ENCODE peak calls at places on chromosomes 4 and X, in eight cellular contexts. W, F, R, G, S, A, H and B are unnamed samples. For H3K4me1, the result is how much of the 10 kb centered on the place peaks cover.

GRCh38 chr4:155638195-155638960 is 28.3 kb upstream of the GUCY1A1 start:
- DNase-seq in W (no peak), H (no peak), R (no peak), S (no peak), A (no peak), F (no peak), G (no peak), B (no peak)

GRCh38 chr4:131370846-131371245 is 1778.2 kb upstream of the PCDH10 start:
- DNase-seq in G (no peak), F (no peak), S (no peak), A (no peak), W (no peak), H (no peak), R (no peak), B (no peak)

GRCh38 chr4:78569291-78569821 is 17.8 kb downstream of the ANXA3 start:
- DNase-seq in F (no peak), W (no peak), A (no peak), R (no peak), H (peak), G (no peak), S (no peak), B (peak)

GRCh38 chr4:30866907-30867306 is 146.7 kb downstream of the PCDH7 start:
- DNase-seq in R (no peak), H (no peak), W (no peak), F (no peak), A (no peak), G (no peak), S (no peak), B (no peak)

GRCh38 chr4:67437974-67438713 is 107.2 kb downstream of the CENPC start:
- DNase-seq in F (no peak), A (no peak), H (peak), W (no peak), R (no peak), G (no peak), S (no peak), B (no peak)

GRCh38 chr4:186832906-186833305 is 109.2 kb upstream of the FAT1 start:
- DNase-seq in F (no peak), W (no peak), G (no peak), R (no peak), H (no peak), S (no peak), A (no peak), B (no peak)

GRCh38 chr4:140609548-140610425 is 41.0 kb upstream of the UCP1 start:
- DNase-seq in F (no peak), R (no peak), H (peak), A (peak), W (no peak), G (no peak), S (no peak), B (no peak)

GRCh38 chr4:126213996-126214395 is 899.2 kb downstream of the FAT4 start:
- DNase-seq in F (no peak), S (no peak), H (no peak), G (no peak), W (no peak), A (no peak), R (no peak), B (no peak)

GRCh38 chr4:36332023-36332781 is 50.8 kb downstream of the DTHD1 start:
- DNase-seq in G (no peak), W (no peak), H (no peak), A (no peak), F (no peak), R (no peak), S (no peak), B (no peak)

GRCh38 chrX:12956704-12957541 is 18.0 kb upstream of the TMSB4X start:
- DNase-seq in H (peak), G (peak), W (no peak), R (no peak), A (peak), S (peak), F (no peak), B (no peak)

GRCh38 chr4:71206763-71207162 is 132.1 kb upstream of the SLC4A4 start:
- DNase-seq in R (no peak), W (no peak), A (no peak), F (no peak), H (peak), G (no peak), S (no peak), B (no peak)

GRCh38 chrX:132636080-132636479 is 147.2 kb upstream of the MBNL3 start:
- DNase-seq in H (peak), F (no peak), S (no peak), R (no peak), G (no peak), W (no peak), A (no peak), B (no peak)

DNA sequence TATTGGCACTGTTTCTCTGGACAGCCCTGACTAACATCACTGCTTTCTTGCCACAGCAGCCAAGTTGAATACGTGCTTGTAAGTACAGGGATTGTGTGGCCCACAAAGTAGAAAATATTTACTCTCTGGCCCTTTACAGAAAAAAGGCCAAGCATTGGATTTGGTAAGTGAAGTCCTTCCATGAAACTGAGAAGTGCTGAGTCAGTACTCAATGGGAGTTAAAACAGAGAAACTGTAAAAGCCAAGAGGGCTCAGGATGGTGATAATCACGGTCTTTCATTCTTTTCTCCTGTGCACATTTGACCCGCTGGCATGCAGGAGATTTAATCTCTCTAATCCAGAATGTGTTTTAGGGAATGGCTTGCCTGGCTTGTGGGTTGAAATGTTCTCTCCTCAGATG is 46.1 kb downstream of the TBL1X start:
- DNase-seq in W (no peak), A (no peak), H (no peak), F (no peak), R (no peak), G (no peak), S (no peak), B (no peak)
- H3K4me1 ChIP-seq in W (under half), A (under half), H (under half), F (under half), R (under half), G (under half), S (under half), B (under half)

GRCh38 chr4:165330071-165330470 is 2.6 kb downstream of the MSMO1 start:
- DNase-seq in W (no peak), R (no peak), S (no peak), H (no peak), F (no peak), G (no peak), A (no peak), B (no peak)
- H3K4me1 ChIP-seq in W (under half), R (under half), S (under half), H (under half), F (under half), G (under half), A (under half), B (under half)

DNA sequence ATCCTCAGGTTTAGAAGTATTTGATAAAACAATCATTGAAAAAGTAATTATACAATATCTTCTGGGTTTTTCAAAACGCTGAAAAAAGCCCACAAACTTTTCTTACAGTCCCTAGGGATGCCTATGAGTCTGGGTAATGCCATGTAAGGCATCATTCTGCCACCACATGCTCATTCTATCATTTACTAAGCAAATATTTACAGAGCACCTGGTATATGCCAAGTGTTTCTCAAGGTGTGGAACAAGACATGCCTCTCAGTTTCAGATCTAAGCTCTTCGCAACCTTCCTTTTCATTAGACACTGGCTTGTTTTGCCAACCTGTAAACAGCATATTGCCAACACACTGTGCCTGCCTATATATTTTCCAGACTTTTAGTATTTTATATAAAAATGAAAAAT is 17.7 kb downstream of the MID1 start:
- DNase-seq in R (no peak), G (no peak), H (no peak), W (no peak), F (no peak), S (no peak), A (no peak), B (no peak)
- H3K4me1 ChIP-seq in R (under half), G (under half), H (under half), W (under half), F (under half), S (under half), A (under half), B (under half)

DNA sequence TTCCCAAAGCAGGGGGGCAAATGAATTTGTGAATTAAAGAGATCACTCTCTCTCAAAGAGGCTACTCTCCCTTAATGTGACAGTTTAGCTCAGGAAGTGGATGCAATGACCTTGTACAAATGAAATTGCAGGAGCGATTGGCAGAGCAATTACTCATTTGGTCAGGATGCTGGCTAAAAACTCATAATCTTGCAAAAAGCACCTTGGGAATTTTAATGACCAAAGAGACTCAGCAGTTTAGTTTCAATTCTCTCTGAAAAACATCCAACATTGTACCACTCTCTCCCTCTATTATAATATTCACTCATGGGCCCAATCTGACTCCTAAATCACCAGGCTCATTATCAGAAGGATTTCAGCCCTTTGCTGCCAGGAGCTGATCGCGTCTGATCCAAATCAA is 26.1 kb downstream of the PDGFC start:
- DNase-seq in H (peak), W (no peak), S (no peak), R (no peak), G (no peak), F (no peak), A (no peak), B (no peak)
- H3K4me1 ChIP-seq in H (half or more), W (under half), S (under half), R (half or more), G (under half), F (under half), A (under half), B (under half)

DNA sequence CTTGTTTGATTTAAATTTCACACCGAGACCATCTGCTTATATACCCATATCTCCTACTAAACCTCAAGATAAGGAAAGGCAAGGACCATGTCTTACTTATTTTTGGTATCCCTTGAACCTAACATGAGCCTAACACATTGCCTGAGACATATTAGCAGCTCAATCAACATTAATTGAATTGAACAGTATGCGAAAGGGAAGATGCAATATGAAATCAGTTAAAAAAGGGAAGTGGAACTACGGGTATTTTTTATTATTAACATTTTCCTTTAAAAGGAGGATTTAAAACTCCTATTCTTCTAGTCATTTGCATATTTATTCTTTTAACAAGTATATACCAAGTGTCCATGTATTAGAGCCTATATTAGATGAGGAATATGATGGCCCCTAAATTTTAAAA is 197.0 kb downstream of the CAMK2D start:
- DNase-seq in G (no peak), F (no peak), R (no peak), W (no peak), S (no peak), H (no peak), A (no peak), B (no peak)
- H3K4me1 ChIP-seq in G (under half), F (under half), R (under half), W (under half), S (under half), H (under half), A (under half), B (under half)

GRCh38 chr4:84955168-84955567 is 11.3 kb downstream of the WDFY3 start:
- DNase-seq in S (no peak), R (no peak), G (no peak), H (no peak), A (no peak), F (no peak), W (no peak), B (no peak)

GRCh38 chr4:84956014-84956413 is 10.5 kb downstream of the WDFY3 start:
- DNase-seq in F (no peak), A (no peak), H (no peak), G (no peak), W (no peak), R (no peak), S (no peak), B (no peak)

GRCh38 chr4:84952776-84953175 is 13.7 kb downstream of the WDFY3 start:
- DNase-seq in F (no peak), G (no peak), A (no peak), R (no peak), S (no peak), H (no peak), W (no peak), B (no peak)

GRCh38 chr4:84948056-84948455 is 18.4 kb downstream of the WDFY3 start:
- DNase-seq in W (no peak), S (no peak), G (no peak), F (no peak), H (peak), A (no peak), R (no peak), B (no peak)

DNA sequence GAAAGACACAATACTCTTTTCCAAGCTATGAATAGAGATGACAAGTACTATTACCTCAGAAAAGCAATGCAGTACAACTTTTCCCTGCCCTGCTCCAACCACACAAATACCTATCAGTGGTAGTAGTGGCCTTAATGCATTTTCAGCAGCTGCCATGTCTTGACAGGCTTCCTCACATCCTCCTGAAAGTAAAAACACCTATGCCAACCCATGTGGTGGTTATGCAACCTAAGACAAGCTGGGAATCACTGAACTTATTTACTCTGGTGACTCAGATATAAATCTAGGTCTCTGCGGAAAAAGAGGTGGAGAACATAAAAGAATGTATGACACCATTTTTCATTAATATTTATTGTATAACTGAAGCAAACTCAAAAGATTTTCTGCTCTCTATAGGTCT is 14.5 kb downstream of the WDFY3 start:
- DNase-seq in H (peak), S (no peak), A (no peak), G (no peak), F (no peak), W (no peak), R (no peak), B (no peak)
- H3K4me1 ChIP-seq in H (under half), S (under half), A (under half), G (under half), F (under half), W (under half), R (half or more), B (under half)

GRCh38 chrX:40097101-40097491 is 662 bp downstream of the BCOR start:
- DNase-seq in A (peak), W (peak), G (peak), F (no peak), H (peak), R (no peak), S (no peak), B (no peak)

GRCh38 chrX:40099046-40099968 is 1.5 kb upstream of the BCOR start:
- DNase-seq in S (peak), H (peak), W (peak), R (peak), F (no peak), A (peak), G (peak), B (peak)

GRCh38 chrX:40098264-40099045 is 697 bp upstream of the BCOR start:
- DNase-seq in A (peak), H (peak), S (peak), G (peak), R (peak), F (no peak), W (peak), B (peak)

GRCh38 chrX:40096395-40097091 is 1.2 kb downstream of the BCOR start:
- DNase-seq in G (peak), R (peak), H (peak), A (peak), F (no peak), S (peak), W (peak), B (peak)

GRCh38 chrX:40097492-40098263 is at the start of gene BCOR:
- DNase-seq in S (peak), H (peak), F (no peak), W (peak), R (peak), G (peak), A (peak), B (peak)
- H3K4me1 ChIP-seq in S (under half), H (under half), F (under half), W (under half), R (under half), G (under half), A (under half), B (under half)

GRCh38 chr4:2855584-2855983 is 11.9 kb downstream of the ADD1 start:
- DNase-seq in A (no peak), R (no peak), G (no peak), F (no peak), W (no peak), H (no peak), S (no peak), B (no peak)

GRCh38 chr4:2858451-2859217 is 15.0 kb downstream of the ADD1 start:
- DNase-seq in H (peak), F (no peak), S (no peak), W (no peak), G (no peak), R (no peak), A (no peak), B (no peak)

GRCh38 chr4:2859514-2859913 is 15.9 kb downstream of the ADD1 start:
- DNase-seq in S (no peak), W (no peak), H (no peak), G (no peak), A (no peak), F (no peak), R (no peak), B (no peak)

GRCh38 chr4:2856266-2856665 is 12.6 kb downstream of the ADD1 start:
- DNase-seq in H (no peak), R (no peak), A (no peak), F (no peak), S (no peak), W (no peak), G (no peak), B (no peak)

GRCh38 chr4:2857349-2857927 is 13.8 kb downstream of the ADD1 start:
- DNase-seq in S (no peak), R (no peak), A (no peak), G (no peak), H (no peak), F (no peak), W (no peak), B (no peak)
- H3K4me1 ChIP-seq in S (half or more), R (half or more), A (under half), G (under half), H (under half), F (half or more), W (half or more), B (under half)

GRCh38 chr4:143185253-143186107 is 763 bp downstream of the USP38 start:
- DNase-seq in S (no peak), G (peak), A (peak), F (no peak), H (peak), R (peak), W (no peak), B (peak)
- H3K4me1 ChIP-seq in S (under half), G (under half), A (under half), F (under half), H (under half), R (under half), W (under half), B (under half)